ENCODE peak calls at places on chromosome 15, in ten cellular contexts. One of them, this sample, is unnamed.

GRCh38 chr15:99436472-99437314 is 129.1 kb upstream of the MEF2A start:
- DNase-seq in ovary: peak; percentile 12
- DNase-seq in epithelial cell of esophagus: no peak
- DNase-seq in uterus: no peak
- DNase-seq in GM06990: no peak
- DNase-seq in cardiac fibroblast: no peak
- DNase-seq in prostate gland: no peak
- DNase-seq in fibroblast of mammary gland: no peak
- DNase-seq in fibroblast of the aortic adventitia: no peak
- DNase-seq in stomach: peak; percentile 20
- DNase-seq in this sample: no peak

GRCh38 chr15:99507732-99508571 is 57.8 kb upstream of the MEF2A start:
- DNase-seq in ovary: peak; percentile 58
- DNase-seq in epithelial cell of esophagus: no peak
- DNase-seq in uterus: peak; percentile 86
- DNase-seq in GM06990: no peak
- DNase-seq in cardiac fibroblast: peak; percentile 84
- DNase-seq in prostate gland: peak; percentile 25
- DNase-seq in fibroblast of mammary gland: peak; percentile 55
- DNase-seq in fibroblast of the aortic adventitia: peak; percentile 95
- DNase-seq in stomach: no peak
- DNase-seq in this sample: peak; percentile 86

GRCh38 chr15:93066834-93067648 is 22.0 kb downstream of the RGMA start:
- DNase-seq in ovary: no peak
- DNase-seq in epithelial cell of esophagus: peak; percentile 27
- DNase-seq in uterus: no peak
- DNase-seq in GM06990: no peak
- DNase-seq in cardiac fibroblast: peak; percentile 50
- DNase-seq in prostate gland: no peak
- DNase-seq in fibroblast of mammary gland: peak; percentile 64
- DNase-seq in fibroblast of the aortic adventitia: peak; percentile 37
- DNase-seq in stomach: no peak
- DNase-seq in this sample: no peak

GRCh38 chr15:60648928-60649679 is 170.2 kb upstream of the ICE2 start:
- DNase-seq in ovary: no peak
- DNase-seq in epithelial cell of esophagus: no peak
- DNase-seq in uterus: no peak
- DNase-seq in GM06990: no peak
- DNase-seq in cardiac fibroblast: no peak
- DNase-seq in prostate gland: no peak
- DNase-seq in fibroblast of mammary gland: no peak
- DNase-seq in fibroblast of the aortic adventitia: no peak
- DNase-seq in stomach: no peak
- DNase-seq in this sample: peak; percentile 69

GRCh38 chr15:47473857-47474256 is 243.4 kb upstream of the SEMA6D start:
- DNase-seq in ovary: peak; percentile 65
- DNase-seq in epithelial cell of esophagus: no peak
- DNase-seq in uterus: peak; percentile 39
- DNase-seq in GM06990: no peak
- DNase-seq in cardiac fibroblast: peak; percentile 94
- DNase-seq in prostate gland: peak; percentile 4
- DNase-seq in fibroblast of mammary gland: peak; percentile 42
- DNase-seq in fibroblast of the aortic adventitia: peak; percentile 95
- DNase-seq in stomach: no peak
- DNase-seq in this sample: no peak

GRCh38 chr15:52784799-52785671 is 5.1 kb downstream of the ONECUT1 start:
- DNase-seq in ovary: no peak
- DNase-seq in epithelial cell of esophagus: no peak
- DNase-seq in uterus: no peak
- DNase-seq in GM06990: no peak
- DNase-seq in cardiac fibroblast: no peak
- DNase-seq in prostate gland: no peak
- DNase-seq in fibroblast of mammary gland: no peak
- DNase-seq in fibroblast of the aortic adventitia: no peak
- DNase-seq in stomach: no peak
- DNase-seq in this sample: no peak

GRCh38 chr15:65044724-65045481 is at the start of gene SLC51B:
- DNase-seq in ovary: peak; percentile 42
- DNase-seq in epithelial cell of esophagus: peak; percentile 18
- DNase-seq in uterus: no peak
- DNase-seq in GM06990: no peak
- DNase-seq in cardiac fibroblast: no peak
- DNase-seq in prostate gland: no peak
- DNase-seq in fibroblast of mammary gland: no peak
- DNase-seq in fibroblast of the aortic adventitia: no peak
- DNase-seq in stomach: peak; percentile 61
- DNase-seq in this sample: no peak

GRCh38 chr15:62607643-62608042 is 434.9 kb upstream of the TPM1 start:
- DNase-seq in ovary: no peak
- DNase-seq in epithelial cell of esophagus: peak; percentile 85
- DNase-seq in uterus: no peak
- DNase-seq in GM06990: no peak
- DNase-seq in cardiac fibroblast: no peak
- DNase-seq in prostate gland: no peak
- DNase-seq in fibroblast of mammary gland: peak; percentile 69
- DNase-seq in fibroblast of the aortic adventitia: peak; percentile 29
- DNase-seq in stomach: no peak
- DNase-seq in this sample: no peak

DNA sequence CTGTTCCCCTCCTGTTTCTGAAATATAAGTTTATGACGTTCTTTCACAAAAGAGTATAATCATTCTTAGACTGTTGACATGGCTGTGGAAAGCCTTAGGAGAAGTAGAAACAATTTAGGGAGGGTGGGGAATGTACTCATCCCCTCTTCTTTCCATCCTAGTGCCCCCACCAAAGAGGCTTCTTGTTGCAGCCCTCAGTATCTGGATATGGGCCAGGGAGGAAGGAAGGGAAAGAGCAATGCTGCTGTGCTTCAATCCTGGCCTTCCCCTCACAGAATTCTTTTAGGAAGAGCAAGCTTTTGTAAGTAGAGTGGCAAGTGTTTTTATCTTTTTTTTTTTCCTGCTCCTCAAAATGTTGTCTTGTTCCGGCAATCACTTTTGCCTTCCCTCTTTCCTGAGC is 1.7 kb downstream of the INAFM2 start:
- DNase-seq in ovary: no peak
- DNase-seq in epithelial cell of esophagus: no peak
- DNase-seq in uterus: no peak
- DNase-seq in GM06990: no peak
- DNase-seq in cardiac fibroblast: peak; percentile 58
- DNase-seq in prostate gland: no peak
- DNase-seq in fibroblast of mammary gland: no peak
- DNase-seq in fibroblast of the aortic adventitia: no peak
- DNase-seq in stomach: no peak
- DNase-seq in this sample: no peak
- H3K4me3 ChIP-seq in ovary: peak overlapping the region; percentile 80
- H3K4me3 ChIP-seq in epithelial cell of esophagus: peak overlapping the region; percentile 53
- H3K4me3 ChIP-seq in uterus: peak overlapping the region; percentile 59
- H3K4me3 ChIP-seq in GM06990: no peak overlapping the region
- H3K4me3 ChIP-seq in cardiac fibroblast: peak overlapping the region; percentile 77
- H3K4me3 ChIP-seq in prostate gland: peak overlapping the region; percentile 77
- H3K4me3 ChIP-seq in fibroblast of mammary gland: no peak overlapping the region
- H3K4me3 ChIP-seq in fibroblast of the aortic adventitia: peak overlapping the region; percentile 74
- H3K4me3 ChIP-seq in stomach: peak overlapping the region; percentile 85
- H3K4me3 ChIP-seq in this sample: no peak overlapping the region

GRCh38 chr15:90891346-90891949 is 7.1 kb downstream of the FES start:
- DNase-seq in ovary: no peak
- DNase-seq in epithelial cell of esophagus: no peak
- DNase-seq in uterus: no peak
- DNase-seq in GM06990: no peak
- DNase-seq in cardiac fibroblast: no peak
- DNase-seq in prostate gland: no peak
- DNase-seq in fibroblast of mammary gland: no peak
- DNase-seq in fibroblast of the aortic adventitia: no peak
- DNase-seq in stomach: no peak
- DNase-seq in this sample: no peak

GRCh38 chr15:90892498-90893174 is 8.3 kb downstream of the FES start:
- DNase-seq in ovary: no peak
- DNase-seq in epithelial cell of esophagus: no peak
- DNase-seq in uterus: no peak
- DNase-seq in GM06990: no peak
- DNase-seq in cardiac fibroblast: no peak
- DNase-seq in prostate gland: no peak
- DNase-seq in fibroblast of mammary gland: no peak
- DNase-seq in fibroblast of the aortic adventitia: no peak
- DNase-seq in stomach: no peak
- DNase-seq in this sample: no peak

GRCh38 chr15:90893175-90894090 is 9.1 kb downstream of the FES start:
- DNase-seq in ovary: no peak
- DNase-seq in epithelial cell of esophagus: no peak
- DNase-seq in uterus: no peak
- DNase-seq in GM06990: no peak
- DNase-seq in cardiac fibroblast: no peak
- DNase-seq in prostate gland: no peak
- DNase-seq in fibroblast of mammary gland: no peak
- DNase-seq in fibroblast of the aortic adventitia: no peak
- DNase-seq in stomach: no peak
- DNase-seq in this sample: no peak

GRCh38 chr15:90892023-90892422 is 7.7 kb downstream of the FES start:
- DNase-seq in ovary: no peak
- DNase-seq in epithelial cell of esophagus: no peak
- DNase-seq in uterus: no peak
- DNase-seq in GM06990: no peak
- DNase-seq in cardiac fibroblast: no peak
- DNase-seq in prostate gland: no peak
- DNase-seq in fibroblast of mammary gland: no peak
- DNase-seq in fibroblast of the aortic adventitia: no peak
- DNase-seq in stomach: no peak
- DNase-seq in this sample: no peak

DNA sequence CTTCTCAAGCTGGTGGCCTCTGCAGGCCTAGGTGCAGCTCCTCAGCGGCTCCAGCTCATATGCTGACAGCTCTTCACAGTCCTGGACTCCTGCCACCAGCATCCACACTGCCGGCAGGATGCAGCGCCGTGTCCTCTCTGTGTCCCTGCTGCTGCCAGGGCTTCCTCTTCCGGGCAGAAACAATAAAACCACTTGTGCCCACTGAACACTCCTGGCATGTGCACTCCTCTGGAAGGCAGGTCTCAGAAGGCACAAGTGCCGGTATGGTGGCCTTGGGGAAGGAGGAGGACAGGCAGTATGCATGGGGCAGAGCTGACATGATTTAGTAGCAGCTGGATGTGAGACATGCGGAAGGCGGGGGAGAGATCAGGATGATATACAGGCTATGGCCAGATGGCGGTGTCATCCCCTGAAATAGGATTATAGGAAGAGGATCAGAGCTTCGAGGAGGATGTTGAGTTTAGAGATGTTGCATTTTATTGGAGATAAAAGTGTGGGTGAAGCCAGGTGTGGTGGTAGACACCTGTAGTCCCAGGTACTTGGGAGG is 7.5 kb upstream of the MAN2A2 start:
- DNase-seq in ovary: no peak
- DNase-seq in epithelial cell of esophagus: no peak
- DNase-seq in uterus: no peak
- DNase-seq in GM06990: no peak
- DNase-seq in cardiac fibroblast: no peak
- DNase-seq in prostate gland: no peak
- DNase-seq in fibroblast of mammary gland: no peak
- DNase-seq in fibroblast of the aortic adventitia: no peak
- DNase-seq in stomach: no peak
- DNase-seq in this sample: no peak
- TF ChIP-seq CTCF in ovary: no peak
- TF ChIP-seq CTCF in epithelial cell of esophagus: no peak
- TF ChIP-seq CTCF in uterus: no peak
- TF ChIP-seq CTCF in GM06990: no peak
- TF ChIP-seq CTCF in cardiac fibroblast: no peak
- TF ChIP-seq CTCF in prostate gland: no peak
- TF ChIP-seq CTCF in fibroblast of mammary gland: peak; percentile 10
- TF ChIP-seq CTCF in fibroblast of the aortic adventitia: no peak
- TF ChIP-seq CTCF in stomach: no peak
- TF ChIP-seq CTCF in this sample: no peak

GRCh38 chr15:96321422-96322391 is 8.8 kb upstream of the NR2F2 start:
- DNase-seq in ovary: peak; percentile 73
- DNase-seq in epithelial cell of esophagus: peak; percentile 70
- DNase-seq in uterus: peak; percentile 73
- DNase-seq in GM06990: no peak
- DNase-seq in cardiac fibroblast: peak; percentile 48
- DNase-seq in prostate gland: peak; percentile 4
- DNase-seq in fibroblast of mammary gland: peak; percentile 26
- DNase-seq in fibroblast of the aortic adventitia: no peak
- DNase-seq in stomach: peak; percentile 54
- DNase-seq in this sample: no peak

GRCh38 chr15:96323250-96324162 is 7.0 kb upstream of the NR2F2 start:
- DNase-seq in ovary: no peak
- DNase-seq in epithelial cell of esophagus: peak; percentile 15
- DNase-seq in uterus: no peak
- DNase-seq in GM06990: no peak
- DNase-seq in cardiac fibroblast: no peak
- DNase-seq in prostate gland: no peak
- DNase-seq in fibroblast of mammary gland: no peak
- DNase-seq in fibroblast of the aortic adventitia: no peak
- DNase-seq in stomach: no peak
- DNase-seq in this sample: no peak

GRCh38 chr15:96324192-96324895 is 6.2 kb upstream of the NR2F2 start:
- DNase-seq in ovary: peak; percentile 81
- DNase-seq in epithelial cell of esophagus: peak; percentile 51
- DNase-seq in uterus: peak; percentile 81
- DNase-seq in GM06990: no peak
- DNase-seq in cardiac fibroblast: peak; percentile 25
- DNase-seq in prostate gland: no peak
- DNase-seq in fibroblast of mammary gland: peak; percentile 63
- DNase-seq in fibroblast of the aortic adventitia: no peak
- DNase-seq in stomach: no peak
- DNase-seq in this sample: no peak

GRCh38 chr15:96322401-96323249 is 7.9 kb upstream of the NR2F2 start:
- DNase-seq in ovary: peak; percentile 81
- DNase-seq in epithelial cell of esophagus: peak; percentile 45
- DNase-seq in uterus: peak; percentile 81
- DNase-seq in GM06990: no peak
- DNase-seq in cardiac fibroblast: peak; percentile 17
- DNase-seq in prostate gland: no peak
- DNase-seq in fibroblast of mammary gland: peak; percentile 43
- DNase-seq in fibroblast of the aortic adventitia: no peak
- DNase-seq in stomach: no peak
- DNase-seq in this sample: no peak

DNA sequence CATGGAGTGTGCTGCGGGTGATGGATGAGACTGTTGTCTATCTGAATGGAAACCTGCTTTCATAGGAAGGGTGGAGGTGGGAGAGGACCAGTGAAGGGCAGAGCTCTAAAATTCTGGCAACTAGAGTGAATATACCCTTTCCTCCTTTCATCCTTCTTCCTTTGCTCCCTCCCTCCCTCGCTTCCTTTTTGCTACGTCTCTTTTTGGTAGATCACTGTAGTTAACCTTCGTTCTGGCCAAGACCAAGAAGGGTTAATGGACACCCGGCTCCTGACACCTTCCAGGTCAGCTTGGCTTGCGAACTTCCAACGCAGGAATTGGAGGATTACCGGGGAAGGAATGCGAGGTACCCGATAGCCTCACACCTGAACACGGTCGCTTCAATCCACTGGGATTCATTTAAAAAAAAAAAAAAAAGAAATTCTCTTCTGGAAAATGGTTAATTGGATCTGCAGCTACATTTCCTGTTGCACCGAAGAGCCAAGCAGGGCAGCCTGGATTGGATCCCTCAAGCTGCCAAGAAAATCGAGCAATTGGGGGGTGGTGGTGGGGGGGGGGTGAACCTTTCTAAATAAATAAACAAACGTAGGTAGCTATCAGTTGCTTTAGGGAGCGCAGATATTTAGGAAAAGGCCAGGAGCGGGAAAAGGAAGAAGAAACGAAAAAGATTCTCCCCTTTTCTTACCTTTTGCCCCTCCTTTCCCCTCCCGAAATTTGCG is 9.6 kb upstream of the NR2F2 start:
- DNase-seq in ovary: peak; percentile 43
- DNase-seq in epithelial cell of esophagus: peak; percentile 41
- DNase-seq in uterus: no peak
- DNase-seq in GM06990: no peak
- DNase-seq in cardiac fibroblast: no peak
- DNase-seq in prostate gland: no peak
- DNase-seq in fibroblast of mammary gland: no peak
- DNase-seq in fibroblast of the aortic adventitia: no peak
- DNase-seq in stomach: no peak
- DNase-seq in this sample: no peak
- H3K4me3 ChIP-seq in ovary: peak overlapping the region; percentile 73
- H3K4me3 ChIP-seq in epithelial cell of esophagus: peak overlapping the region; percentile 56
- H3K4me3 ChIP-seq in uterus: peak overlapping the region; percentile 69
- H3K4me3 ChIP-seq in GM06990: no peak overlapping the region
- H3K4me3 ChIP-seq in cardiac fibroblast: peak overlapping the region; percentile 46
- H3K4me3 ChIP-seq in prostate gland: peak overlapping the region; percentile 37
- H3K4me3 ChIP-seq in fibroblast of mammary gland: peak overlapping the region; percentile 40
- H3K4me3 ChIP-seq in fibroblast of the aortic adventitia: no peak overlapping the region
- H3K4me3 ChIP-seq in stomach: peak overlapping the region; percentile 57
- H3K4me3 ChIP-seq in this sample: no peak overlapping the region

GRCh38 chr15:33182278-33182905 is 12.1 kb downstream of the FMN1 start:
- DNase-seq in ovary: no peak
- DNase-seq in epithelial cell of esophagus: no peak
- DNase-seq in uterus: no peak
- DNase-seq in GM06990: no peak
- DNase-seq in cardiac fibroblast: no peak
- DNase-seq in prostate gland: no peak
- DNase-seq in fibroblast of mammary gland: no peak
- DNase-seq in fibroblast of the aortic adventitia: no peak
- DNase-seq in stomach: no peak
- DNase-seq in this sample: no peak
- TF ChIP-seq CTCF in ovary: no peak
- TF ChIP-seq CTCF in epithelial cell of esophagus: no peak
- TF ChIP-seq CTCF in uterus: no peak
- TF ChIP-seq CTCF in GM06990: no peak
- TF ChIP-seq CTCF in cardiac fibroblast: no peak
- TF ChIP-seq CTCF in prostate gland: no peak
- TF ChIP-seq CTCF in fibroblast of mammary gland: no peak
- TF ChIP-seq CTCF in fibroblast of the aortic adventitia: no peak
- TF ChIP-seq CTCF in stomach: no peak
- TF ChIP-seq CTCF in this sample: no peak

This sample was measured in GM12865.